ENCODE peak calls at places on chromosomes 6 and 20, in ten cellular contexts. T is fibroblast of lung, O is heart left ventricle, F is colonic mucosa, M is BE2C, E is left lung, N is lower lobe of right lung, C is HepG2, Z is astrocyte of the spinal cord, K is astrocyte of the cerebellum. W is an unnamed sample.

GRCh38 chr20:32798046-32798985 is 21.4 kb upstream of the MAPRE1 start:
- DNase-seq in Z (no peak), E (no peak), K (no peak), C (no peak), M (peak), O (no peak), T (no peak), N (no peak), F (no peak), W (no peak)

GRCh38 chr20:53914091-53914860 is 156.1 kb downstream of the BCAS1 start:
- DNase-seq in F (no peak), T (no peak), N (no peak), C (no peak), O (no peak), M (no peak), E (no peak), K (no peak), Z (peak), W (no peak)

GRCh38 chr6:121932071-121933009 is 467.1 kb upstream of the HSF2 start:
- DNase-seq in C (peak), Z (peak), M (no peak), N (peak), F (no peak), E (peak), K (peak), T (peak), O (peak), W (peak)

GRCh38 chr6:41523957-41524633 is 22.1 kb upstream of the FOXP4 start:
- DNase-seq in M (no peak), F (no peak), N (no peak), C (no peak), O (no peak), T (no peak), Z (no peak), K (no peak), E (no peak), W (no peak)

GRCh38 chr20:25274891-25275812 is 27.3 kb downstream of the PYGB start:
- DNase-seq in T (no peak), M (peak), C (no peak), O (peak), F (no peak), E (peak), N (peak), Z (no peak), K (no peak), W (no peak)

GRCh38 chr6:157611406-157611805 is 211.6 kb upstream of the SNX9 start:
- DNase-seq in F (no peak), C (no peak), N (no peak), E (no peak), T (no peak), K (no peak), Z (no peak), O (no peak), M (no peak), W (no peak)

GRCh38 chr6:54617730-54618129 is 228.8 kb upstream of the FAM83B start:
- DNase-seq in E (no peak), M (no peak), Z (peak), C (peak), F (no peak), N (no peak), O (no peak), K (peak), T (peak), W (peak)

GRCh38 chr20:32460231-32460630 is 102.1 kb downstream of the ASXL1 start:
- DNase-seq in F (no peak), E (no peak), O (no peak), Z (no peak), K (no peak), N (no peak), T (no peak), C (no peak), M (no peak), W (no peak)

GRCh38 chr6:149477544-149477943 is 7.3 kb downstream of the ZC3H12D start:
- DNase-seq in C (no peak), N (no peak), Z (no peak), O (no peak), F (no peak), T (no peak), M (no peak), E (no peak), K (no peak), W (no peak)

GRCh38 chr6:15622045-15622750 is 40.6 kb downstream of the DTNBP1 start:
- DNase-seq in Z (no peak), M (no peak), C (no peak), O (no peak), F (no peak), E (no peak), T (peak), N (no peak), K (no peak), W (peak)

GRCh38 chr20:542777-543368 is 717 bp downstream of the CSNK2A1 start:
- DNase-seq in F (peak), O (no peak), M (peak), C (no peak), E (peak), K (no peak), N (peak), Z (no peak), T (no peak), W (peak)

GRCh38 chr6:26363882-26364825 is 844 bp upstream of the BTN3A2 start:
- DNase-seq in N (no peak), K (no peak), M (no peak), Z (peak), T (peak), C (no peak), O (no peak), F (no peak), E (no peak), W (peak)

GRCh38 chr20:833121-833449 is 430 bp upstream of the FAM110A start:
- DNase-seq in C (no peak), T (no peak), O (no peak), F (no peak), Z (no peak), E (no peak), M (no peak), K (no peak), N (no peak), W (no peak)

GRCh38 chr20:35912877-35913276 is 41.4 kb downstream of the SCAND1 start:
- DNase-seq in Z (no peak), N (no peak), T (no peak), K (no peak), F (no peak), O (no peak), E (no peak), C (no peak), M (no peak), W (peak)

GRCh38 chr6:79184086-79184485 is 50.4 kb downstream of the HMGN3 start:
- DNase-seq in F (no peak), K (no peak), E (no peak), M (no peak), O (no peak), N (no peak), T (no peak), C (no peak), Z (no peak), W (no peak)

GRCh38 chr20:48898210-48898609 is 23.3 kb upstream of the ARFGEF2 start:
- DNase-seq in K (no peak), Z (no peak), E (no peak), N (no peak), M (no peak), T (no peak), C (no peak), F (no peak), O (no peak), W (peak)

DNA sequence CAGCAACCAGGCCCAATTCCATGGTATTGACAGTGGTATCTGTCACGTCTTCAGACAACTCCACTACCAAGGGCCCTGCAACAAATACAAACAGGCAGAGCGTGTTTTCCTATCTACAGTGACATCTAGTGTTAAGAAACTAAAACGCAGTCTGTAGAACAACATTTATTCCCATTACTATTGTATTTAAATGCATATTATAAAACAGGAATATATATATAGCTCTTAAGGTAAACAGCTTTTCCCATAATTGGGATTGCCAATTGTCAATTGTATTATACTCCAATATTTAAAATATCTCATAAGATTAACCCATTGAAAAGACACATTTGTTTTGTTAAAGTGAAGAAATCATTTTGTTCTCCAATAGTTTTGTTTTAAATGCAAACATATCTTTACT is 97.2 kb downstream of the KIF16B start:
- DNase-seq in Z (peak), F (no peak), T (peak), O (no peak), N (no peak), C (peak), E (no peak), K (peak), M (peak), W (peak)
- TF ChIP-seq CTCF in Z (peak), F (peak), T (peak), O (peak), N (peak), C (peak), E (peak), K (peak), M (peak), W (peak)

GRCh38 chr20:37524221-37524700 is 3.2 kb downstream of the NNAT start:
- DNase-seq in N (no peak), M (no peak), O (no peak), C (no peak), Z (no peak), F (peak), T (no peak), K (no peak), E (no peak), W (no peak)

GRCh38 chr20:37526238-37526838 is 1.3 kb downstream of the BLCAP start:
- DNase-seq in N (no peak), M (peak), O (peak), E (no peak), Z (peak), T (no peak), K (no peak), C (peak), F (peak), W (peak)

GRCh38 chr20:37524859-37525708 is 2.6 kb downstream of the BLCAP start:
- DNase-seq in T (no peak), K (no peak), M (no peak), N (no peak), E (no peak), Z (no peak), C (no peak), F (no peak), O (no peak), W (no peak)

GRCh38 chr20:37526839-37527637 is 638 bp downstream of the BLCAP start:
- DNase-seq in T (peak), N (no peak), C (no peak), O (peak), F (no peak), K (no peak), E (no peak), Z (no peak), M (no peak), W (no peak)

DNA sequence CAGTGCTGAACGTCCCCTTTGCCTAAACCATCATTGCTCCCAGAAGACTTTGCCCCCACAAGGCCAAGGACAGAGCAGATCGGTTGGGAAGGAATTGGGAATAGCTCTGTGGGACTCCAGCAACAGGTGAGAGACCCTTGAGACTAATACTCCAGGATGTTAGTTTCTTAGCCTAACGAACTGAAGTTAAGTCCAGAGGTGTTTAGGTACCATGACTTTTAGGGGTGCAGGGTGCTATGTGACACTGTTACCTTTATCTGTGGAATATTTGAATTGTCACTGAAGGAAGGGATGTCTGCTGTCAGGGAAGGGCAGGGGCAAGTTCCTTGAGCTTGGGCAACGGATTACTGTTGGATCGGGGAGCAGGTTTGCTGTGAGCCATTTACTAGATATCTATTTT is 1.9 kb downstream of the BLCAP start:
- DNase-seq in N (no peak), M (no peak), C (no peak), O (no peak), K (no peak), Z (no peak), E (no peak), T (no peak), F (no peak), W (no peak)
- H3K4me3 ChIP-seq in N (peak), M (no peak), C (peak), O (peak), K (peak), Z (no peak), E (peak), T (peak), F (peak), W (peak)

GRCh38 chr6:11764250-11764604 is 14.4 kb downstream of the ADTRP start:
- DNase-seq in F (no peak), M (no peak), T (no peak), Z (no peak), N (no peak), C (no peak), K (no peak), O (no peak), E (no peak), W (no peak)

GRCh38 chr6:11766589-11767450 is 11.8 kb downstream of the ADTRP start:
- DNase-seq in O (no peak), M (no peak), C (peak), E (no peak), Z (peak), T (peak), N (no peak), K (peak), F (no peak), W (peak)

GRCh38 chr6:11767458-11767857 is 11.1 kb downstream of the ADTRP start:
- DNase-seq in F (no peak), C (no peak), O (no peak), K (no peak), E (no peak), Z (no peak), M (no peak), N (no peak), T (no peak), W (no peak)

GRCh38 chr6:11763460-11764249 is 14.9 kb downstream of the ADTRP start:
- DNase-seq in C (no peak), O (no peak), Z (peak), M (no peak), T (peak), F (no peak), K (no peak), N (no peak), E (no peak), W (no peak)

GRCh38 chr6:11766056-11766455 is 12.5 kb downstream of the ADTRP start:
- DNase-seq in T (no peak), E (no peak), C (no peak), N (no peak), F (no peak), M (no peak), O (no peak), K (no peak), Z (peak), W (no peak)
- TF ChIP-seq CTCF in T (no peak), E (no peak), C (no peak), N (no peak), F (no peak), M (no peak), O (no peak), K (peak), Z (peak), W (no peak)

GRCh38 chr20:47785900-47786762 is 850 bp upstream of the SULF2 start:
- DNase-seq in E (peak), T (peak), K (peak), O (peak), N (no peak), F (peak), M (peak), Z (peak), C (peak), W (peak)
- H3K4me3 ChIP-seq in E (peak), T (peak), K (peak), O (peak), N (peak), F (peak), M (peak), Z (peak), C (peak), W (peak)

GRCh38 chr6:35052694-35053565 is 88.2 kb downstream of the TCP11 start:
- DNase-seq in E (peak), C (no peak), Z (peak), N (no peak), M (no peak), K (no peak), T (peak), O (peak), F (peak), W (peak)
- TF ChIP-seq CTCF in E (no peak), C (no peak), Z (no peak), N (no peak), M (no peak), K (no peak), T (no peak), O (no peak), F (no peak), W (no peak)

DNA sequence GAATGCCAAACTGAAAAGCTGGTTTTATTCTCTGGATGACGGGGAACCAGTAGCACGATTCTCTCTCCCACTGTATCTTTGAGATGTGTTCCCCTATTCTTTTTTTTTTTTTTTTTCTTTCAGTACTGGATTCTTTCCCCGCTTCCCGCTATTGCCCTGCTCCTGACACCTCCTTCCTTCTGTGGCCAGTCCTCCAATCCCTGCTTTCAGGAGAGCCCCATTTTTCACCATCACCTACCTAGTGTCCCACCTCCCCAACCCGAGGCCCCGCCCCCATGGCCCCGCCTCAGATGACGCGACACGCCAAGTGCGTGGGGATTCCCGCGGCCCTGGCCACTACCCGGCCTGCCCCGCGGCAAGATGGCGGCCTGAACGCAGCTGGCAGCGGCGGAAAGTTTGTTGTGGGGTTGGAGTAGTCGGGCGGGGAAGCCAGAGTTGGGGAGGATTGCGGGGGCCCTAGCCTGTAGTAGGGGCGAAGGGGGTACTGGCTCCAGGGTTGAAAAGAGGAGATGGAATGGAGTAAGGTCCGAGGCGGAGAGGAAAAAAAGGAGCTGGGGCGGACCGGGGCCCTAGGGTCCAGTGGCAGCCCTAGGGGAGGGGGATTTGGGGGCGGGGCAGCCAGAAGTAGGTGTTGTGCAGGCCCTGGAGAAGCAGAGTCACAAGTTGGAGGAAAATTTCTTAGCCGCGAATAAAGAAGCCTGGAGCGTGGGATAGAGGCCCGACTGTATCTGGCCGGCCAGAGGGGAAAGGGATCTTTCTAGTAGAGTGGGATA is at the start of gene TJAP1:
- DNase-seq in F (peak), Z (peak), K (peak), T (peak), C (peak), N (peak), E (peak), O (peak), M (peak), W (peak)
- H3K4me3 ChIP-seq in F (peak), Z (peak), K (peak), T (peak), C (peak), N (peak), E (peak), O (peak), M (peak), W (peak)